ENCODE peak calls at places on chromosomes 12 and 14, in six cellular contexts. One of them, this sample, is unnamed.

GRCh38 chr14:91415794-91416743 is 1.6 kb downstream of the CCDC88C start:
- DNase-seq in sigmoid colon: no peak
- DNase-seq in mammary epithelial cell: no peak
- DNase-seq in prostate gland: peak
- DNase-seq in hepatocyte: no peak
- DNase-seq in HCT116: no peak
- DNase-seq in this sample: no peak

GRCh38 chr12:105317453-105317852 is 13.0 kb upstream of the C12orf75 start:
- DNase-seq in sigmoid colon: no peak
- DNase-seq in mammary epithelial cell: peak
- DNase-seq in prostate gland: no peak
- DNase-seq in hepatocyte: peak
- DNase-seq in HCT116: no peak
- DNase-seq in this sample: no peak

GRCh38 chr12:38721611-38722252 is 183.7 kb downstream of the CPNE8 start:
- DNase-seq in sigmoid colon: no peak
- DNase-seq in mammary epithelial cell: no peak
- DNase-seq in prostate gland: no peak
- DNase-seq in hepatocyte: no peak
- DNase-seq in HCT116: no peak
- DNase-seq in this sample: no peak

GRCh38 chr12:75087656-75088055 is 122.0 kb downstream of the KCNC2 start:
- DNase-seq in sigmoid colon: no peak
- DNase-seq in mammary epithelial cell: no peak
- DNase-seq in prostate gland: no peak
- DNase-seq in hepatocyte: peak
- DNase-seq in HCT116: peak
- DNase-seq in this sample: no peak

GRCh38 chr12:57127101-57127709 is 1.1 kb upstream of the LRP1 start:
- DNase-seq in sigmoid colon: peak
- DNase-seq in mammary epithelial cell: peak
- DNase-seq in prostate gland: peak
- DNase-seq in hepatocyte: peak
- DNase-seq in HCT116: peak
- DNase-seq in this sample: no peak

GRCh38 chr12:104751024-104751570 is 207.0 kb downstream of the SLC41A2 start:
- DNase-seq in sigmoid colon: no peak
- DNase-seq in mammary epithelial cell: no peak
- DNase-seq in prostate gland: no peak
- DNase-seq in hepatocyte: no peak
- DNase-seq in HCT116: no peak
- DNase-seq in this sample: no peak

GRCh38 chr14:92785601-92786426 is 8.3 kb upstream of the GOLGA5 start:
- DNase-seq in sigmoid colon: no peak
- DNase-seq in mammary epithelial cell: peak
- DNase-seq in prostate gland: no peak
- DNase-seq in hepatocyte: peak
- DNase-seq in HCT116: no peak
- DNase-seq in this sample: no peak

GRCh38 chr12:131202592-131203378 is 249.1 kb downstream of the ADGRD1 start:
- DNase-seq in sigmoid colon: no peak
- DNase-seq in mammary epithelial cell: no peak
- DNase-seq in prostate gland: no peak
- DNase-seq in hepatocyte: no peak
- DNase-seq in HCT116: no peak
- DNase-seq in this sample: no peak

GRCh38 chr14:29953501-29953900 is 25.9 kb upstream of the PRKD1 start:
- DNase-seq in sigmoid colon: no peak
- DNase-seq in mammary epithelial cell: no peak
- DNase-seq in prostate gland: no peak
- DNase-seq in hepatocyte: no peak
- DNase-seq in HCT116: no peak
- DNase-seq in this sample: no peak

GRCh38 chr12:19222566-19222965 is 93.0 kb downstream of the PLEKHA5 start:
- DNase-seq in sigmoid colon: no peak
- DNase-seq in mammary epithelial cell: no peak
- DNase-seq in prostate gland: no peak
- DNase-seq in hepatocyte: no peak
- DNase-seq in HCT116: no peak
- DNase-seq in this sample: no peak

GRCh38 chr12:5494343-5494742 is 62.4 kb downstream of the NTF3 start:
- DNase-seq in sigmoid colon: no peak
- DNase-seq in mammary epithelial cell: no peak
- DNase-seq in prostate gland: no peak
- DNase-seq in hepatocyte: no peak
- DNase-seq in HCT116: no peak
- DNase-seq in this sample: no peak

GRCh38 chr14:52222901-52223300 is 44.6 kb upstream of the PTGDR start:
- DNase-seq in sigmoid colon: no peak
- DNase-seq in mammary epithelial cell: no peak
- DNase-seq in prostate gland: no peak
- DNase-seq in hepatocyte: no peak
- DNase-seq in HCT116: no peak
- DNase-seq in this sample: no peak

GRCh38 chr12:103705927-103706326 is 118.9 kb downstream of the STAB2 start:
- DNase-seq in sigmoid colon: no peak
- DNase-seq in mammary epithelial cell: no peak
- DNase-seq in prostate gland: no peak
- DNase-seq in hepatocyte: no peak
- DNase-seq in HCT116: peak
- DNase-seq in this sample: no peak

GRCh38 chr14:87160964-87161363 is 832.0 kb downstream of the GALC start:
- DNase-seq in sigmoid colon: no peak
- DNase-seq in mammary epithelial cell: no peak
- DNase-seq in prostate gland: no peak
- DNase-seq in hepatocyte: no peak
- DNase-seq in HCT116: no peak
- DNase-seq in this sample: no peak

GRCh38 chr12:56838602-56839488 is 75.7 kb downstream of the HSD17B6 start:
- DNase-seq in sigmoid colon: no peak
- DNase-seq in mammary epithelial cell: no peak
- DNase-seq in prostate gland: no peak
- DNase-seq in hepatocyte: no peak
- DNase-seq in HCT116: no peak
- DNase-seq in this sample: no peak

GRCh38 chr12:11839093-11839641 is 189.7 kb downstream of the ETV6 start:
- DNase-seq in sigmoid colon: no peak
- DNase-seq in mammary epithelial cell: no peak
- DNase-seq in prostate gland: no peak
- DNase-seq in hepatocyte: no peak
- DNase-seq in HCT116: no peak
- DNase-seq in this sample: no peak

GRCh38 chr14:90805662-90806548 is 10.3 kb downstream of the TTC7B start:
- DNase-seq in sigmoid colon: no peak
- DNase-seq in mammary epithelial cell: no peak
- DNase-seq in prostate gland: no peak
- DNase-seq in hepatocyte: no peak
- DNase-seq in HCT116: no peak
- DNase-seq in this sample: peak

GRCh38 chr14:22344673-22345072 is 244.4 kb downstream of the DAD1 start:
- DNase-seq in sigmoid colon: no peak
- DNase-seq in mammary epithelial cell: no peak
- DNase-seq in prostate gland: no peak
- DNase-seq in hepatocyte: no peak
- DNase-seq in HCT116: no peak
- DNase-seq in this sample: no peak

GRCh38 chr14:50395448-50395847 is 1.2 kb downstream of the CDKL1 start:
- DNase-seq in sigmoid colon: peak
- DNase-seq in mammary epithelial cell: no peak
- DNase-seq in prostate gland: no peak
- DNase-seq in hepatocyte: no peak
- DNase-seq in HCT116: no peak
- DNase-seq in this sample: no peak

GRCh38 chr12:12723681-12724420 is 6.7 kb downstream of the CDKN1B start:
- DNase-seq in sigmoid colon: peak
- DNase-seq in mammary epithelial cell: peak
- DNase-seq in prostate gland: no peak
- DNase-seq in hepatocyte: peak
- DNase-seq in HCT116: no peak
- DNase-seq in this sample: peak

GRCh38 chr12:79006306-79006705 is 141.7 kb downstream of the SYT1 start:
- DNase-seq in sigmoid colon: no peak
- DNase-seq in mammary epithelial cell: no peak
- DNase-seq in prostate gland: no peak
- DNase-seq in hepatocyte: no peak
- DNase-seq in HCT116: peak
- DNase-seq in this sample: no peak

GRCh38 chr14:105337966-105338365 is 23.4 kb downstream of the PACS2 start:
- DNase-seq in sigmoid colon: no peak
- DNase-seq in mammary epithelial cell: no peak
- DNase-seq in prostate gland: no peak
- DNase-seq in hepatocyte: no peak
- DNase-seq in HCT116: no peak
- DNase-seq in this sample: no peak

GRCh38 chr12:131208425-131208824 is 254.7 kb downstream of the ADGRD1 start:
- DNase-seq in sigmoid colon: no peak
- DNase-seq in mammary epithelial cell: no peak
- DNase-seq in prostate gland: no peak
- DNase-seq in hepatocyte: no peak
- DNase-seq in HCT116: no peak
- DNase-seq in this sample: no peak

GRCh38 chr14:80448267-80448666 is 237.0 kb upstream of the DIO2 start:
- DNase-seq in sigmoid colon: no peak
- DNase-seq in mammary epithelial cell: no peak
- DNase-seq in prostate gland: no peak
- DNase-seq in hepatocyte: no peak
- DNase-seq in HCT116: no peak
- DNase-seq in this sample: no peak

GRCh38 chr14:38143170-38143569 is 64.5 kb upstream of the SSTR1 start:
- DNase-seq in sigmoid colon: no peak
- DNase-seq in mammary epithelial cell: no peak
- DNase-seq in prostate gland: no peak
- DNase-seq in hepatocyte: no peak
- DNase-seq in HCT116: no peak
- DNase-seq in this sample: no peak

GRCh38 chr12:67827820-67828383 is 161.3 kb upstream of the IFNG-AS1 start:
- DNase-seq in sigmoid colon: peak
- DNase-seq in mammary epithelial cell: peak
- DNase-seq in prostate gland: no peak
- DNase-seq in hepatocyte: peak
- DNase-seq in HCT116: peak
- DNase-seq in this sample: no peak

GRCh38 chr12:69481133-69481532 is 10.9 kb downstream of the FRS2 start:
- DNase-seq in sigmoid colon: no peak
- DNase-seq in mammary epithelial cell: no peak
- DNase-seq in prostate gland: no peak
- DNase-seq in hepatocyte: no peak
- DNase-seq in HCT116: no peak
- DNase-seq in this sample: no peak

GRCh38 chr14:20614038-20614840 is 23.1 kb upstream of the RNASE12 start:
- DNase-seq in sigmoid colon: no peak
- DNase-seq in mammary epithelial cell: no peak
- DNase-seq in prostate gland: peak
- DNase-seq in hepatocyte: no peak
- DNase-seq in HCT116: no peak
- DNase-seq in this sample: peak

DNA sequence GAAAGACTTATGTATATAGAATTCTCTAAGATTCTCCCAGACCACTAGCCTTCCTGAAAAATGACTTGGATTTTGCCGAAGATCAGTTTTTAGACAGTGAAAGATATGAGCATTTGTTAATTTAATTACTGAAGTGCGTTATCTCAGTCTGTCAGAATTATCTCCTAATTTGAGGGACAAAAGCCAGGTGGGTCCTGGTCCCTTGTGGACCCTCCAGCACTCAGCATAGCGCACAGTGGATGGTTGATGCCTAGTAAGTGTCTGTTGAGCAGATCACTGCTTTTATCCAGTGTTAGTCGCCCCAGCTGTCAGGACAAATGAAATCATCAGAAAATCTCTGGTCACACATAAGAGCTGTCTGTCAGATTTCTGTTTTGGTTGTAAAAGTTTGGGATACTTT is 80.4 kb downstream of the EML1 start:
- DNase-seq in sigmoid colon: no peak
- DNase-seq in mammary epithelial cell: no peak
- DNase-seq in prostate gland: no peak
- DNase-seq in hepatocyte: no peak
- DNase-seq in HCT116: no peak
- DNase-seq in this sample: no peak
- H3K27ac ChIP-seq in sigmoid colon: no peak
- H3K27ac ChIP-seq in mammary epithelial cell: no peak
- H3K27ac ChIP-seq in prostate gland: no peak
- H3K27ac ChIP-seq in hepatocyte: no peak
- H3K27ac ChIP-seq in HCT116: no peak
- H3K27ac ChIP-seq in this sample: no peak

DNA sequence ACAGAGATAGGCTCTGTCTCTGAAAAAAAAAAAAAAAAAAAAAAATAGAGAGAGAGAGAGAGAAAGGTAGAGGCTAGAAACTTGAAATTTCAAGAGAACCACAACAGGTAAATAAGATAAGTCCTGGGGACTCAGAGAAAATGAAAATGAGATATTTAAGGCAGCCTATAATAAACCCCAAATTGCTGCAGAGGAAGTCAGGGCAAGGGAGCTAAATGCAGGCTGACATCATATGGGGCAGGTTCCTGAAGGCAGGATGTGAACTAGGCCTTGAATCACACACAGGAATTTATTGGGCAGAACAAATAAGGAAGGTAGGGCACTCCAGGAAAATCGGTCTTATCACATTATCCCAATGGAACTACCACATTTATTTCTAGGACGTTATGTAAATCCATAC is 54.9 kb upstream of the NUDT4 start:
- DNase-seq in sigmoid colon: no peak
- DNase-seq in mammary epithelial cell: peak
- DNase-seq in prostate gland: no peak
- DNase-seq in hepatocyte: no peak
- DNase-seq in HCT116: no peak
- DNase-seq in this sample: no peak
- H3K27ac ChIP-seq in sigmoid colon: no peak
- H3K27ac ChIP-seq in mammary epithelial cell: no peak
- H3K27ac ChIP-seq in prostate gland: no peak
- H3K27ac ChIP-seq in hepatocyte: no peak
- H3K27ac ChIP-seq in HCT116: no peak
- H3K27ac ChIP-seq in this sample: no peak

DNA sequence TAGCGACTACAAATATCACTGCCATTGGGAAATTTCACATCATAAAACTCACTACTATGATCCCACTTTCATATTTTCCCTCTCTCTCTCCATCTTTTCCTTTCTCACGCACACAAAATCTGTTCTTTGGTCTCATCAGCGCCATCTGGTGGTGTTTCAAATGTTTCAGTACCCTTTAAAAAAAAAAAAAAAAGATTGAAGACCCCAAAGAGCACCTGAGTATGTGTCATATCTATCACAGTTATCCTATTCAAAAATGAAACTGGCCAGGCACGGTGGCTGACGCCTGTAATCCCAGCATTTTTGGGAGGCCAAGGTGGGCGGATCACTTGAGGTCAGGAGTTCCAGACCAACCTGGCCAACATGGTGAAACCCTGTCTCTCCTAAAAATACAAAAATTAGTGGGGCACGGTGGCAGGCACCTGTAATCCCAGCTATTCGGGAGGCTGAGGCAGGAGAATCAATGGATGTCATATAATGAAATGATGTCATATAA is 72.4 kb downstream of the TTC9 start:
- DNase-seq in sigmoid colon: no peak
- DNase-seq in mammary epithelial cell: peak
- DNase-seq in prostate gland: peak
- DNase-seq in hepatocyte: peak
- DNase-seq in HCT116: peak
- DNase-seq in this sample: no peak
- H3K27ac ChIP-seq in sigmoid colon: no peak
- H3K27ac ChIP-seq in mammary epithelial cell: no peak
- H3K27ac ChIP-seq in prostate gland: no peak
- H3K27ac ChIP-seq in hepatocyte: no peak
- H3K27ac ChIP-seq in HCT116: no peak
- H3K27ac ChIP-seq in this sample: no peak

GRCh38 chr14:76719664-76720063 is 41.6 kb upstream of the VASH1 start:
- DNase-seq in sigmoid colon: no peak
- DNase-seq in mammary epithelial cell: no peak
- DNase-seq in prostate gland: no peak
- DNase-seq in hepatocyte: no peak
- DNase-seq in HCT116: no peak
- DNase-seq in this sample: no peak
- H3K27ac ChIP-seq in sigmoid colon: peak
- H3K27ac ChIP-seq in mammary epithelial cell: no peak
- H3K27ac ChIP-seq in prostate gland: no peak
- H3K27ac ChIP-seq in hepatocyte: no peak
- H3K27ac ChIP-seq in HCT116: no peak
- H3K27ac ChIP-seq in this sample: peak